ENCODE peak calls at places on chromosomes 16 and 17, in nine cellular contexts. One of them, this sample, is unnamed.

GRCh38 chr16:54657058-54657708 is 273.5 kb upstream of the IRX5 start:
- DNase-seq in choroid plexus epithelial cell: peak
- DNase-seq in pancreas: peak
- DNase-seq in cardiac fibroblast: peak
- DNase-seq in heart right ventricle: no peak
- DNase-seq in GM12865: no peak
- DNase-seq in fibroblast of pulmonary artery: peak
- DNase-seq in HFF-Myc: peak
- DNase-seq in endodermal cell: peak
- DNase-seq in this sample: no peak

GRCh38 chr17:13751485-13751793 is 149.7 kb upstream of the HS3ST3A1 start:
- DNase-seq in choroid plexus epithelial cell: no peak
- DNase-seq in endodermal cell: no peak
- DNase-seq in pancreas: no peak
- DNase-seq in fibroblast of pulmonary artery: no peak
- DNase-seq in HFF-Myc: no peak
- DNase-seq in cardiac fibroblast: no peak
- DNase-seq in heart right ventricle: no peak
- DNase-seq in GM12865: no peak
- DNase-seq in this sample: no peak

GRCh38 chr17:76479515-76480048 is 12.2 kb downstream of the AANAT start:
- DNase-seq in GM12865: peak
- DNase-seq in endodermal cell: no peak
- DNase-seq in pancreas: no peak
- DNase-seq in HFF-Myc: no peak
- DNase-seq in cardiac fibroblast: no peak
- DNase-seq in heart right ventricle: no peak
- DNase-seq in fibroblast of pulmonary artery: no peak
- DNase-seq in choroid plexus epithelial cell: no peak
- DNase-seq in this sample: no peak

GRCh38 chr16:4315185-4316102 is at the start of gene GLIS2:
- DNase-seq in fibroblast of pulmonary artery: peak
- DNase-seq in heart right ventricle: peak
- DNase-seq in HFF-Myc: no peak
- DNase-seq in cardiac fibroblast: peak
- DNase-seq in endodermal cell: peak
- DNase-seq in choroid plexus epithelial cell: peak
- DNase-seq in pancreas: peak
- DNase-seq in GM12865: no peak
- DNase-seq in this sample: peak

GRCh38 chr16:48366165-48367093 is 18.8 kb downstream of the SIAH1 start:
- DNase-seq in HFF-Myc: no peak
- DNase-seq in heart right ventricle: no peak
- DNase-seq in pancreas: peak
- DNase-seq in choroid plexus epithelial cell: peak
- DNase-seq in endodermal cell: peak
- DNase-seq in fibroblast of pulmonary artery: peak
- DNase-seq in cardiac fibroblast: peak
- DNase-seq in GM12865: peak
- DNase-seq in this sample: peak

GRCh38 chr17:9977175-9977574 is 72.1 kb upstream of the RCVRN start:
- DNase-seq in choroid plexus epithelial cell: no peak
- DNase-seq in endodermal cell: no peak
- DNase-seq in GM12865: peak
- DNase-seq in fibroblast of pulmonary artery: no peak
- DNase-seq in heart right ventricle: no peak
- DNase-seq in cardiac fibroblast: no peak
- DNase-seq in pancreas: no peak
- DNase-seq in HFF-Myc: no peak
- DNase-seq in this sample: no peak

GRCh38 chr16:10964891-10965326 is 20.5 kb downstream of the CLEC16A start:
- DNase-seq in fibroblast of pulmonary artery: no peak
- DNase-seq in endodermal cell: no peak
- DNase-seq in heart right ventricle: no peak
- DNase-seq in GM12865: peak
- DNase-seq in choroid plexus epithelial cell: no peak
- DNase-seq in cardiac fibroblast: no peak
- DNase-seq in HFF-Myc: no peak
- DNase-seq in pancreas: no peak
- DNase-seq in this sample: peak

GRCh38 chr16:22220076-22220453 is 14.0 kb downstream of the EEF2K start:
- DNase-seq in heart right ventricle: peak
- DNase-seq in GM12865: no peak
- DNase-seq in fibroblast of pulmonary artery: peak
- DNase-seq in HFF-Myc: no peak
- DNase-seq in choroid plexus epithelial cell: peak
- DNase-seq in cardiac fibroblast: peak
- DNase-seq in endodermal cell: no peak
- DNase-seq in pancreas: no peak
- DNase-seq in this sample: no peak

GRCh38 chr17:2050246-2050866 is 4.5 kb upstream of the HIC1 start:
- DNase-seq in GM12865: peak
- DNase-seq in heart right ventricle: peak
- DNase-seq in cardiac fibroblast: peak
- DNase-seq in HFF-Myc: no peak
- DNase-seq in pancreas: peak
- DNase-seq in fibroblast of pulmonary artery: peak
- DNase-seq in endodermal cell: peak
- DNase-seq in choroid plexus epithelial cell: peak
- DNase-seq in this sample: peak

GRCh38 chr16:65235339-65236177 is 113.7 kb upstream of the CDH11 start:
- DNase-seq in HFF-Myc: no peak
- DNase-seq in pancreas: no peak
- DNase-seq in endodermal cell: peak
- DNase-seq in GM12865: no peak
- DNase-seq in choroid plexus epithelial cell: no peak
- DNase-seq in heart right ventricle: no peak
- DNase-seq in fibroblast of pulmonary artery: no peak
- DNase-seq in cardiac fibroblast: no peak
- DNase-seq in this sample: no peak

GRCh38 chr16:86653289-86654006 is 75.1 kb downstream of the FOXL1 start:
- DNase-seq in GM12865: no peak
- DNase-seq in heart right ventricle: no peak
- DNase-seq in cardiac fibroblast: peak
- DNase-seq in endodermal cell: no peak
- DNase-seq in pancreas: no peak
- DNase-seq in HFF-Myc: no peak
- DNase-seq in fibroblast of pulmonary artery: peak
- DNase-seq in choroid plexus epithelial cell: no peak
- DNase-seq in this sample: no peak

GRCh38 chr17:27446569-27447301 is 9.5 kb upstream of the KSR1 start:
- DNase-seq in fibroblast of pulmonary artery: peak
- DNase-seq in endodermal cell: no peak
- DNase-seq in choroid plexus epithelial cell: peak
- DNase-seq in pancreas: no peak
- DNase-seq in cardiac fibroblast: peak
- DNase-seq in HFF-Myc: peak
- DNase-seq in heart right ventricle: no peak
- DNase-seq in GM12865: no peak
- DNase-seq in this sample: no peak

GRCh38 chr16:22232277-22233049 is 26.4 kb downstream of the EEF2K start:
- DNase-seq in choroid plexus epithelial cell: peak
- DNase-seq in endodermal cell: no peak
- DNase-seq in pancreas: peak
- DNase-seq in cardiac fibroblast: no peak
- DNase-seq in GM12865: peak
- DNase-seq in HFF-Myc: no peak
- DNase-seq in heart right ventricle: no peak
- DNase-seq in fibroblast of pulmonary artery: peak
- DNase-seq in this sample: no peak

GRCh38 chr16:88882358-88883030 is 16.0 kb upstream of the PABPN1L start:
- DNase-seq in GM12865: peak
- DNase-seq in choroid plexus epithelial cell: no peak
- DNase-seq in endodermal cell: no peak
- DNase-seq in cardiac fibroblast: no peak
- DNase-seq in heart right ventricle: no peak
- DNase-seq in fibroblast of pulmonary artery: no peak
- DNase-seq in pancreas: no peak
- DNase-seq in HFF-Myc: no peak
- DNase-seq in this sample: no peak

GRCh38 chr16:56107944-56108583 is 83.2 kb upstream of the GNAO1 start:
- DNase-seq in cardiac fibroblast: no peak
- DNase-seq in pancreas: no peak
- DNase-seq in HFF-Myc: no peak
- DNase-seq in endodermal cell: no peak
- DNase-seq in fibroblast of pulmonary artery: no peak
- DNase-seq in GM12865: no peak
- DNase-seq in heart right ventricle: no peak
- DNase-seq in choroid plexus epithelial cell: no peak
- DNase-seq in this sample: no peak

GRCh38 chr16:14489460-14489859 is 140.6 kb downstream of the PARN start:
- DNase-seq in heart right ventricle: no peak
- DNase-seq in HFF-Myc: peak
- DNase-seq in GM12865: peak
- DNase-seq in choroid plexus epithelial cell: peak
- DNase-seq in pancreas: no peak
- DNase-seq in fibroblast of pulmonary artery: no peak
- DNase-seq in cardiac fibroblast: peak
- DNase-seq in endodermal cell: peak
- DNase-seq in this sample: no peak

GRCh38 chr16:1163567-1164055 is 10.7 kb downstream of the CACNA1H start:
- DNase-seq in endodermal cell: peak
- DNase-seq in pancreas: no peak
- DNase-seq in HFF-Myc: no peak
- DNase-seq in choroid plexus epithelial cell: peak
- DNase-seq in cardiac fibroblast: no peak
- DNase-seq in GM12865: no peak
- DNase-seq in fibroblast of pulmonary artery: no peak
- DNase-seq in heart right ventricle: no peak
- DNase-seq in this sample: no peak

GRCh38 chr17:10614536-10615155 is 42.5 kb downstream of the MYH3 start:
- DNase-seq in fibroblast of pulmonary artery: peak
- DNase-seq in heart right ventricle: no peak
- DNase-seq in choroid plexus epithelial cell: peak
- DNase-seq in cardiac fibroblast: peak
- DNase-seq in HFF-Myc: no peak
- DNase-seq in pancreas: peak
- DNase-seq in GM12865: peak
- DNase-seq in endodermal cell: peak
- DNase-seq in this sample: peak

GRCh38 chr17:81911277-81911961 is at the start of gene PCYT2:
- DNase-seq in GM12865: peak
- DNase-seq in pancreas: peak
- DNase-seq in fibroblast of pulmonary artery: peak
- DNase-seq in endodermal cell: peak
- DNase-seq in choroid plexus epithelial cell: peak
- DNase-seq in heart right ventricle: peak
- DNase-seq in HFF-Myc: no peak
- DNase-seq in cardiac fibroblast: peak
- DNase-seq in this sample: peak
- TF ChIP-seq CTCF in GM12865: peak
- TF ChIP-seq CTCF in pancreas: no peak
- TF ChIP-seq CTCF in fibroblast of pulmonary artery: no peak
- TF ChIP-seq CTCF in endodermal cell: peak
- TF ChIP-seq CTCF in choroid plexus epithelial cell: no peak
- TF ChIP-seq CTCF in heart right ventricle: no peak
- TF ChIP-seq CTCF in HFF-Myc: no peak
- TF ChIP-seq CTCF in cardiac fibroblast: no peak
- TF ChIP-seq CTCF in this sample: no peak

GRCh38 chr16:52070341-52071057 is 476.4 kb downstream of the TOX3 start:
- DNase-seq in HFF-Myc: no peak
- DNase-seq in choroid plexus epithelial cell: no peak
- DNase-seq in GM12865: no peak
- DNase-seq in cardiac fibroblast: no peak
- DNase-seq in pancreas: no peak
- DNase-seq in heart right ventricle: no peak
- DNase-seq in fibroblast of pulmonary artery: no peak
- DNase-seq in endodermal cell: no peak
- DNase-seq in this sample: no peak
- TF ChIP-seq CTCF in HFF-Myc: no peak
- TF ChIP-seq CTCF in choroid plexus epithelial cell: no peak
- TF ChIP-seq CTCF in GM12865: no peak
- TF ChIP-seq CTCF in cardiac fibroblast: no peak
- TF ChIP-seq CTCF in pancreas: no peak
- TF ChIP-seq CTCF in heart right ventricle: no peak
- TF ChIP-seq CTCF in fibroblast of pulmonary artery: no peak
- TF ChIP-seq CTCF in endodermal cell: no peak
- TF ChIP-seq CTCF in this sample: no peak

GRCh38 chr16:58733248-58733670 is 857 bp downstream of the GOT2 start:
- DNase-seq in HFF-Myc: no peak
- DNase-seq in choroid plexus epithelial cell: peak
- DNase-seq in fibroblast of pulmonary artery: peak
- DNase-seq in GM12865: peak
- DNase-seq in cardiac fibroblast: peak
- DNase-seq in endodermal cell: no peak
- DNase-seq in pancreas: peak
- DNase-seq in heart right ventricle: no peak
- DNase-seq in this sample: no peak

GRCh38 chr16:58733671-58734458 is at the start of gene GOT2:
- DNase-seq in GM12865: peak
- DNase-seq in pancreas: peak
- DNase-seq in fibroblast of pulmonary artery: peak
- DNase-seq in endodermal cell: peak
- DNase-seq in heart right ventricle: peak
- DNase-seq in cardiac fibroblast: peak
- DNase-seq in choroid plexus epithelial cell: peak
- DNase-seq in HFF-Myc: peak
- DNase-seq in this sample: peak

GRCh38 chr16:58732545-58733247 is 1.4 kb downstream of the GOT2 start:
- DNase-seq in heart right ventricle: no peak
- DNase-seq in HFF-Myc: no peak
- DNase-seq in GM12865: peak
- DNase-seq in pancreas: no peak
- DNase-seq in choroid plexus epithelial cell: peak
- DNase-seq in cardiac fibroblast: peak
- DNase-seq in endodermal cell: no peak
- DNase-seq in fibroblast of pulmonary artery: peak
- DNase-seq in this sample: peak

GRCh38 chr16:58730724-58731370 is 3.3 kb downstream of the GOT2 start:
- DNase-seq in pancreas: no peak
- DNase-seq in choroid plexus epithelial cell: no peak
- DNase-seq in GM12865: peak
- DNase-seq in cardiac fibroblast: no peak
- DNase-seq in heart right ventricle: no peak
- DNase-seq in HFF-Myc: no peak
- DNase-seq in endodermal cell: no peak
- DNase-seq in fibroblast of pulmonary artery: no peak
- DNase-seq in this sample: no peak

DNA sequence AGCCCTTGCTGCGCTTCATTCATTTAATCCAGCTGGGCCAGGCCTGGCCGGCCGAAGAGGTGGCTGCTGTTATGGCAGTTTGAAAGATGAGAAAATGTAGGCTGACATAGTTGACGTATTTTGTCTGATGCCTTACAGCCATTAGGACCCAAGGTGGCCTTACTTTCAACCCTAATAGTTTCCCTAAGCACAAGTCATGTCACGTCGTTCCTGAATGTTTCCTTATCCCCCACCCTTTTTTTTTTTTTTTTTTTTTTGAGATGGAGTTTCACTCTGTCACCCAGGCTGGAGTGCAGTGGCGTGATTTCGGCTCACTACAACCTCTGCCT is 307 bp upstream of the GOT2 start:
- DNase-seq in HFF-Myc: no peak
- DNase-seq in endodermal cell: no peak
- DNase-seq in choroid plexus epithelial cell: no peak
- DNase-seq in GM12865: no peak
- DNase-seq in pancreas: no peak
- DNase-seq in cardiac fibroblast: no peak
- DNase-seq in heart right ventricle: no peak
- DNase-seq in fibroblast of pulmonary artery: no peak
- DNase-seq in this sample: no peak
- TF ChIP-seq CTCF in HFF-Myc: no peak
- TF ChIP-seq CTCF in endodermal cell: no peak
- TF ChIP-seq CTCF in choroid plexus epithelial cell: no peak
- TF ChIP-seq CTCF in GM12865: no peak
- TF ChIP-seq CTCF in pancreas: no peak
- TF ChIP-seq CTCF in cardiac fibroblast: no peak
- TF ChIP-seq CTCF in heart right ventricle: no peak
- TF ChIP-seq CTCF in fibroblast of pulmonary artery: no peak
- TF ChIP-seq CTCF in this sample: no peak

GRCh38 chr17:17523001-17523713 is 27.0 kb upstream of the RASD1 start:
- DNase-seq in heart right ventricle: peak
- DNase-seq in choroid plexus epithelial cell: peak
- DNase-seq in GM12865: no peak
- DNase-seq in endodermal cell: peak
- DNase-seq in fibroblast of pulmonary artery: no peak
- DNase-seq in pancreas: peak
- DNase-seq in HFF-Myc: no peak
- DNase-seq in cardiac fibroblast: no peak
- DNase-seq in this sample: no peak
- TF ChIP-seq CTCF in heart right ventricle: no peak
- TF ChIP-seq CTCF in choroid plexus epithelial cell: peak
- TF ChIP-seq CTCF in GM12865: no peak
- TF ChIP-seq CTCF in endodermal cell: peak
- TF ChIP-seq CTCF in fibroblast of pulmonary artery: no peak
- TF ChIP-seq CTCF in pancreas: no peak
- TF ChIP-seq CTCF in HFF-Myc: no peak
- TF ChIP-seq CTCF in cardiac fibroblast: no peak
- TF ChIP-seq CTCF in this sample: no peak